ENCODE peak calls at places on chromosomes 6 and 20, in four cellular contexts. One of them, this sample, is unnamed. For H3K79me2, the result is how much of the 10 kb centered on the place peaks cover.

GRCh38 chr6:45049188-45049843 is 278.8 kb upstream of the RUNX2 start:
- DNase-seq in K562: peak
- DNase-seq in GM12878: no peak
- DNase-seq in HepG2: peak
- DNase-seq in this sample: no peak

GRCh38 chr20:37251836-37252477 is 9.7 kb downstream of the GHRH start:
- DNase-seq in HepG2: no peak
- DNase-seq in K562: no peak
- DNase-seq in GM12878: no peak
- DNase-seq in this sample: no peak

GRCh38 chr6:18667612-18668011 is 280.5 kb downstream of the RNF144B start:
- DNase-seq in HepG2: no peak
- DNase-seq in GM12878: no peak
- DNase-seq in K562: no peak
- DNase-seq in this sample: no peak

GRCh38 chr6:95185874-95186273 is 391.5 kb upstream of the MANEA start:
- DNase-seq in K562: no peak
- DNase-seq in HepG2: no peak
- DNase-seq in GM12878: no peak
- DNase-seq in this sample: no peak

GRCh38 chr6:117976030-117976651 is 69.1 kb downstream of the SLC35F1 start:
- DNase-seq in GM12878: no peak
- DNase-seq in HepG2: peak
- DNase-seq in K562: peak
- DNase-seq in this sample: no peak

GRCh38 chr6:3454206-3455016 is 2.4 kb downstream of the SLC22A23 start:
- DNase-seq in HepG2: peak
- DNase-seq in GM12878: no peak
- DNase-seq in K562: no peak
- DNase-seq in this sample: no peak

GRCh38 chr6:107864235-107864970 is 40.3 kb upstream of the SCML4 start:
- DNase-seq in GM12878: no peak
- DNase-seq in HepG2: no peak
- DNase-seq in K562: no peak
- DNase-seq in this sample: no peak

GRCh38 chr20:58228103-58228483 is 360 bp downstream of the ANKRD60 start:
- DNase-seq in HepG2: no peak
- DNase-seq in K562: no peak
- DNase-seq in GM12878: no peak
- DNase-seq in this sample: no peak

GRCh38 chr20:19408971-19409370 is 196.5 kb downstream of the SLC24A3 start:
- DNase-seq in HepG2: no peak
- DNase-seq in GM12878: no peak
- DNase-seq in K562: no peak
- DNase-seq in this sample: no peak

GRCh38 chr6:137707038-137707589 is 159.9 kb upstream of the TNFAIP3 start:
- DNase-seq in K562: no peak
- DNase-seq in HepG2: no peak
- DNase-seq in GM12878: no peak
- DNase-seq in this sample: no peak

GRCh38 chr6:63844287-63844686 is 208.7 kb downstream of the PHF3 start:
- DNase-seq in HepG2: no peak
- DNase-seq in GM12878: no peak
- DNase-seq in K562: no peak
- DNase-seq in this sample: no peak

GRCh38 chr6:118353564-118353963 is 194.5 kb upstream of the PLN start:
- DNase-seq in K562: no peak
- DNase-seq in GM12878: no peak
- DNase-seq in HepG2: no peak
- DNase-seq in this sample: no peak

GRCh38 chr6:7216941-7217621 is 95.9 kb downstream of the SSR1 start:
- DNase-seq in GM12878: no peak
- DNase-seq in K562: no peak
- DNase-seq in HepG2: no peak
- DNase-seq in this sample: no peak

GRCh38 chr6:80638222-80639055 is 532.0 kb downstream of the BCKDHB start:
- DNase-seq in HepG2: peak
- DNase-seq in K562: no peak
- DNase-seq in GM12878: peak
- DNase-seq in this sample: no peak

GRCh38 chr20:4112490-4113420 is 97.4 kb upstream of the RNF24 start:
- DNase-seq in HepG2: no peak
- DNase-seq in GM12878: peak
- DNase-seq in K562: no peak
- DNase-seq in this sample: peak

GRCh38 chr20:2873747-2874041 is 413 bp downstream of the PTPRA start:
- DNase-seq in GM12878: no peak
- DNase-seq in K562: no peak
- DNase-seq in HepG2: peak
- DNase-seq in this sample: no peak

GRCh38 chr20:10447028-10447427 is 11.9 kb downstream of the SLX4IP start:
- DNase-seq in HepG2: peak
- DNase-seq in GM12878: peak
- DNase-seq in K562: peak
- DNase-seq in this sample: no peak

GRCh38 chr20:31967830-31968249 is at the start of gene XKR7:
- DNase-seq in GM12878: no peak
- DNase-seq in HepG2: no peak
- DNase-seq in K562: peak
- DNase-seq in this sample: peak

DNA sequence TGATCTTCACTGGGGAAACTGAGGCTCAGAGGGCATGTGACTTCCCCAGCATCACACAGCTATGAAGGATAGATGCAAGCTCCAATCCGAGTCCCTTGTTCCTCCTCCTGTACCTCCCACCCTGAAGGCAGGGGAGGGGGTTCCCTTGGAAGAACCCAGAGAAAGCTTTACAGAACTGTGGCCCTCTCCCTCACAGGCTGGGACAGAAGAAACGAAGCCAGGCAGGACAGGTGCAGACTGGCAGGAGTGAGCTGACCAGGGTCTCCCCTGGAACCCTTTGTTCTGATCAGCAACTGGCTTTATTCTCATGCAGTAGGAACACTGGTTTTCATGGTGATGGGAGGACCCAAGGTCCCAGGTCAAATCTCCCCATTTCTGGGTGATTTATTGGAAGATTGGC is 90.2 kb downstream of the TMEM242 start:
- DNase-seq in HepG2: no peak
- DNase-seq in GM12878: no peak
- DNase-seq in K562: no peak
- DNase-seq in this sample: no peak
- TF ChIP-seq RAD21 in HepG2: no peak
- TF ChIP-seq RAD21 in GM12878: no peak
- TF ChIP-seq RAD21 in K562: no peak
- TF ChIP-seq RAD21 in this sample: no peak

GRCh38 chr6:52504778-52505127 is 72.1 kb downstream of the TRAM2 start:
- DNase-seq in GM12878: no peak
- DNase-seq in HepG2: no peak
- DNase-seq in K562: peak
- DNase-seq in this sample: no peak
- H3K79me2 ChIP-seq in GM12878: under half
- H3K79me2 ChIP-seq in HepG2: under half
- H3K79me2 ChIP-seq in K562: under half
- H3K79me2 ChIP-seq in this sample: under half

DNA sequence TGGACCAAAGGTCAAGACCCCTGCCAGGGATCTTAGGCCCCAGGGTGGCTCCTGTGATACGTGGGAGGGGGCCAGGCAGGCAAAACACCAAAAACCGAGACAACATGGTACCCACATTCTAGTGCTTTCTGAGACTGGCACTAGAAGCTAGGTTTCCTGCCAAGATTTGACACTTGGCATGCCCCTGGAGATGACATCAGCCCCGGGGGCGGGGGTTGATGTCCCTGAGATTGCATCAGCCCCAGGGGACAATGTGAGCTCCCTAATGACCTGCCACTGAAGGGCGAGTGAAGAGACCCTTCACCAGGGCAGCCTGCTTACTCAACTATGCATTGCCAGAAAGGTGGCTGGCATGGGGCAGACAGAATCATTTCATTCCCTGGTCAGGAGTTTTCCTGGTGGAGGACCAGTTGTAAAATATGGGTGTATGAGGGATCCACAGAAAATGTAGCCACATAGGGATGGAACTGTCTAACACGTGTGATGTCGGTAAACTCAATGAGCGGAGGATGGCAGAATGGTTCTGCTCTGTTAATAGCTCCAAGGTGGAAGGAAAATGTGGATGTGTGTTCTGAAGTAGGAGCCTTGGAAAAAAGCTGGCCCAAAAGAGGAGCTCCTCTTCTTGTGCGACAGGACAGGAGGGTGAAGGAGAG is 219.7 kb downstream of the UNC5CL start:
- DNase-seq in HepG2: no peak
- DNase-seq in K562: no peak
- DNase-seq in GM12878: no peak
- DNase-seq in this sample: no peak
- TF ChIP-seq ATF2 in HepG2: no peak
- TF ChIP-seq ATF2 in K562: no peak
- TF ChIP-seq ATF2 in GM12878: no peak
- TF ChIP-seq ATF2 in this sample: no peak

GRCh38 chr20:61313396-61313795 is 61.3 kb downstream of the CDH4 start:
- DNase-seq in K562: no peak
- DNase-seq in GM12878: no peak
- DNase-seq in HepG2: no peak
- DNase-seq in this sample: no peak
- TF ChIP-seq RAD21 in K562: no peak
- TF ChIP-seq RAD21 in GM12878: no peak
- TF ChIP-seq RAD21 in HepG2: no peak
- TF ChIP-seq RAD21 in this sample: no peak

GRCh38 chr6:43093361-43094289 is 17.5 kb downstream of the PTK7 start:
- DNase-seq in K562: peak
- DNase-seq in GM12878: no peak
- DNase-seq in HepG2: peak
- DNase-seq in this sample: no peak

GRCh38 chr6:43097098-43097489 is 21.0 kb downstream of the PTK7 start:
- DNase-seq in HepG2: no peak
- DNase-seq in K562: no peak
- DNase-seq in GM12878: no peak
- DNase-seq in this sample: no peak

GRCh38 chr6:43097502-43097901 is 21.4 kb downstream of the PTK7 start:
- DNase-seq in HepG2: no peak
- DNase-seq in GM12878: no peak
- DNase-seq in K562: no peak
- DNase-seq in this sample: no peak

GRCh38 chr6:43095939-43096338 is 19.8 kb downstream of the PTK7 start:
- DNase-seq in HepG2: no peak
- DNase-seq in K562: no peak
- DNase-seq in GM12878: no peak
- DNase-seq in this sample: no peak

GRCh38 chr6:43096451-43097097 is 20.5 kb downstream of the PTK7 start:
- DNase-seq in GM12878: no peak
- DNase-seq in K562: peak
- DNase-seq in HepG2: no peak
- DNase-seq in this sample: no peak
- H3K79me2 ChIP-seq in GM12878: under half
- H3K79me2 ChIP-seq in K562: under half
- H3K79me2 ChIP-seq in HepG2: half or more
- H3K79me2 ChIP-seq in this sample: half or more

GRCh38 chr6:43271103-43271815 is 26.8 kb upstream of the SLC22A7 start:
- DNase-seq in HepG2: no peak
- DNase-seq in K562: no peak
- DNase-seq in GM12878: peak
- DNase-seq in this sample: no peak
- TF ChIP-seq ATF2 in HepG2: no peak
- TF ChIP-seq ATF2 in K562: no peak
- TF ChIP-seq ATF2 in GM12878: no peak
- TF ChIP-seq ATF2 in this sample: no peak

GRCh38 chr6:87830834-87831374 is 128.9 kb upstream of the AKIRIN2 start:
- DNase-seq in HepG2: no peak
- DNase-seq in GM12878: no peak
- DNase-seq in K562: no peak
- DNase-seq in this sample: no peak

GRCh38 chr6:87829622-87830121 is 127.6 kb upstream of the AKIRIN2 start:
- DNase-seq in GM12878: no peak
- DNase-seq in HepG2: no peak
- DNase-seq in K562: no peak
- DNase-seq in this sample: no peak

GRCh38 chr6:87827291-87827690 is 125.3 kb upstream of the AKIRIN2 start:
- DNase-seq in HepG2: no peak
- DNase-seq in GM12878: no peak
- DNase-seq in K562: no peak
- DNase-seq in this sample: no peak

GRCh38 chr6:87828044-87828443 is 126.0 kb upstream of the AKIRIN2 start:
- DNase-seq in GM12878: no peak
- DNase-seq in K562: no peak
- DNase-seq in HepG2: no peak
- DNase-seq in this sample: no peak

GRCh38 chr6:87832025-87832825 is 130.2 kb upstream of the AKIRIN2 start:
- DNase-seq in GM12878: peak
- DNase-seq in HepG2: no peak
- DNase-seq in K562: no peak
- DNase-seq in this sample: no peak
- TF ChIP-seq RAD21 in GM12878: peak
- TF ChIP-seq RAD21 in HepG2: no peak
- TF ChIP-seq RAD21 in K562: peak
- TF ChIP-seq RAD21 in this sample: peak

DNA sequence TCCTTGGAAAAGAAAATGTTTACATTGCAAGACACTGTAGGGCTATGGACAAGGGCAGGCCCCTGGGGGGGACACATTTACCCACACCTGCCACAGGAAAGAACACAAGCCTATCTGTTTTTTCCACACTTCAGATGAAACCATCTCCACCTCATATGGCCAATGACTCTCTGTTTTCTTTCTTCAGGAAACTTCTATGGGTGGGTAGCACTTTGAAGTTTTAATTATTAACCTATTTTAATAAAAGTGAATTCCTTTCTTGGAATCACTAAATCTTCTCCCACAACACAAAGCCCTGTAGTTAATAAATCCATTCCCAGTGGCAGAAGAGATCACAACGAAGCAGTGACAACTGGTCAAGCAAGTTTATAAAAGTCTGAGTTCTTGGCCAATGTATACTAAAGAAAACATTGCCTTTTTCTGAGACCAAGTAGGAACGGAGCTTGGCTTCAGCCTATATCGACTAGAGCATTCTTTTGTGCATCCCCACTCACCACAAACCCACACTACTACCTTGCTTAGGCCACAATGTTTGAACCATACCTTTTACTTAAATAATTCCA is 125.1 kb upstream of the CARMIL1 start:
- DNase-seq in K562: no peak
- DNase-seq in HepG2: no peak
- DNase-seq in GM12878: no peak
- DNase-seq in this sample: no peak
- H3K79me2 ChIP-seq in K562: under half
- H3K79me2 ChIP-seq in HepG2: under half
- H3K79me2 ChIP-seq in GM12878: under half
- H3K79me2 ChIP-seq in this sample: under half